ENCODE peak calls at places on chromosomes 13 and 19, in ten cellular contexts. C is naive thymus-derived CD8-positive, alpha-beta T cell; E is EL; K is cardiac muscle cell; L is SK-MEL-5; P is amygdala; D is MCF 10A; S is CD8-positive, alpha-beta memory T cell; W is head of caudate nucleus; R is NCI-H1105. Q is an unnamed sample.

GRCh38 chr13:73245271-73245670 is 186.5 kb downstream of the KLF5 start:
- DNase-seq in C (no peak), E (no peak), K (no peak), L (no peak), P (no peak), D (no peak), S (no peak), W (no peak), R (no peak), Q (no peak)

GRCh38 chr13:34044660-34045080 is 226.7 kb downstream of the RFC3 start:
- DNase-seq in C (no peak), E (peak; percentile 90), K (peak; percentile 63), L (peak; percentile 10), P (no peak), D (peak; percentile 90), S (no peak), W (no peak), R (no peak), Q (no peak)

GRCh38 chr13:79528759-79529191 is 47.8 kb downstream of the NDFIP2 start:
- DNase-seq in C (no peak), E (no peak), K (no peak), L (no peak), P (no peak), D (no peak), S (no peak), W (no peak), R (no peak), Q (no peak)

GRCh38 chr13:21232196-21232595 is 55.7 kb downstream of the MRPL57 start:
- DNase-seq in C (no peak), E (no peak), K (peak; percentile 69), L (no peak), P (no peak), D (peak; percentile 26), S (no peak), W (no peak), R (no peak), Q (peak; percentile 17)

GRCh38 chr13:112768795-112769411 is 79.1 kb downstream of the ATP11A start:
- DNase-seq in C (no peak), E (no peak), K (no peak), L (no peak), P (no peak), D (peak; percentile 27), S (peak; percentile 18), W (no peak), R (no peak), Q (no peak)

GRCh38 chr19:37519890-37520289 is 13.2 kb downstream of the ZNF793 start:
- DNase-seq in C (no peak), E (peak; percentile 50), K (peak; percentile 7), L (no peak), P (no peak), D (no peak), S (no peak), W (no peak), R (no peak), Q (no peak)

GRCh38 chr19:3852614-3853254 is 16.1 kb downstream of the ZFR2 start:
- DNase-seq in C (peak; percentile 34), E (peak; percentile 94), K (peak; percentile 84), L (peak; percentile 66), P (no peak), D (peak; percentile 99), S (peak; percentile 37), W (no peak), R (no peak), Q (peak; percentile 59)

GRCh38 chr19:38904463-38905185 is 4.9 kb downstream of the NFKBIB start:
- DNase-seq in C (no peak), E (no peak), K (no peak), L (no peak), P (no peak), D (no peak), S (no peak), W (no peak), R (no peak), Q (no peak)

GRCh38 chr13:57138988-57139387 is 1.7 kb upstream of the PRR20A start:
- DNase-seq in C (no peak), E (no peak), K (no peak), L (no peak), P (no peak), D (no peak), S (no peak), W (no peak), R (no peak), Q (no peak)